ENCODE peak calls at places on chromosomes 12 and 14, in five cellular contexts. One of them, this sample, is unnamed.

GRCh38 chr12:70787612-70788011 is 132.9 kb downstream of the PTPRR start:
- DNase-seq in uterus: no peak
- DNase-seq in BJ: no peak
- DNase-seq in stomach: no peak
- DNase-seq in fibroblast of pulmonary artery: no peak
- DNase-seq in this sample: no peak

GRCh38 chr14:22829661-22830328 is at the start of gene MRPL52:
- DNase-seq in uterus: peak
- DNase-seq in BJ: peak
- DNase-seq in stomach: peak
- DNase-seq in fibroblast of pulmonary artery: peak
- DNase-seq in this sample: no peak

GRCh38 chr14:33999771-34000291 is 49.0 kb upstream of the EGLN3 start:
- DNase-seq in uterus: no peak
- DNase-seq in BJ: no peak
- DNase-seq in stomach: no peak
- DNase-seq in fibroblast of pulmonary artery: no peak
- DNase-seq in this sample: no peak

GRCh38 chr14:93525691-93526451 is 95.1 kb downstream of the UNC79 start:
- DNase-seq in uterus: no peak
- DNase-seq in BJ: no peak
- DNase-seq in stomach: no peak
- DNase-seq in fibroblast of pulmonary artery: no peak
- DNase-seq in this sample: no peak

GRCh38 chr12:12723681-12724420 is 6.7 kb downstream of the CDKN1B start:
- DNase-seq in uterus: peak
- DNase-seq in BJ: no peak
- DNase-seq in stomach: peak
- DNase-seq in fibroblast of pulmonary artery: no peak
- DNase-seq in this sample: no peak

GRCh38 chr14:90518075-90518940 is 121.5 kb downstream of the CALM1 start:
- DNase-seq in uterus: no peak
- DNase-seq in BJ: no peak
- DNase-seq in stomach: peak
- DNase-seq in fibroblast of pulmonary artery: no peak
- DNase-seq in this sample: no peak

GRCh38 chr12:94832780-94833760 is 170.4 kb downstream of the NDUFA12 start:
- DNase-seq in uterus: no peak
- DNase-seq in BJ: no peak
- DNase-seq in stomach: no peak
- DNase-seq in fibroblast of pulmonary artery: peak
- DNase-seq in this sample: no peak

GRCh38 chr14:44960646-44961045 is 1.1 kb downstream of the KLHL28 start:
- DNase-seq in uterus: no peak
- DNase-seq in BJ: no peak
- DNase-seq in stomach: no peak
- DNase-seq in fibroblast of pulmonary artery: peak
- DNase-seq in this sample: no peak

GRCh38 chr12:124750787-124751471 is 112.7 kb downstream of the SCARB1 start:
- DNase-seq in uterus: no peak
- DNase-seq in BJ: no peak
- DNase-seq in stomach: no peak
- DNase-seq in fibroblast of pulmonary artery: no peak
- DNase-seq in this sample: no peak

GRCh38 chr12:64008596-64008995 is 164.1 kb downstream of the SRGAP1 start:
- DNase-seq in uterus: no peak
- DNase-seq in BJ: no peak
- DNase-seq in stomach: no peak
- DNase-seq in fibroblast of pulmonary artery: no peak
- DNase-seq in this sample: no peak

GRCh38 chr12:129483494-129483893 is 420.3 kb downstream of the TMEM132D start:
- DNase-seq in uterus: no peak
- DNase-seq in BJ: no peak
- DNase-seq in stomach: no peak
- DNase-seq in fibroblast of pulmonary artery: no peak
- DNase-seq in this sample: no peak

GRCh38 chr14:32230695-32231280 is 27.7 kb upstream of the RNU6-8 start:
- DNase-seq in uterus: no peak
- DNase-seq in BJ: peak
- DNase-seq in stomach: no peak
- DNase-seq in fibroblast of pulmonary artery: peak
- DNase-seq in this sample: peak

GRCh38 chr14:49250109-49250508 is 336.1 kb downstream of the RPS29 start:
- DNase-seq in uterus: no peak
- DNase-seq in BJ: no peak
- DNase-seq in stomach: no peak
- DNase-seq in fibroblast of pulmonary artery: no peak
- DNase-seq in this sample: no peak

GRCh38 chr12:108468149-108468968 is 46.7 kb upstream of the FICD start:
- DNase-seq in uterus: no peak
- DNase-seq in BJ: no peak
- DNase-seq in stomach: no peak
- DNase-seq in fibroblast of pulmonary artery: peak
- DNase-seq in this sample: no peak

GRCh38 chr14:104315169-104315568 is 176.8 kb downstream of the KIF26A start:
- DNase-seq in uterus: no peak
- DNase-seq in BJ: no peak
- DNase-seq in stomach: peak
- DNase-seq in fibroblast of pulmonary artery: no peak
- DNase-seq in this sample: no peak

GRCh38 chr14:75280831-75281690 is 2.4 kb downstream of the FOS start:
- DNase-seq in uterus: no peak
- DNase-seq in BJ: no peak
- DNase-seq in stomach: no peak
- DNase-seq in fibroblast of pulmonary artery: peak
- DNase-seq in this sample: no peak

GRCh38 chr12:89499857-89500256 is 24.7 kb downstream of the GALNT4 start:
- DNase-seq in uterus: no peak
- DNase-seq in BJ: no peak
- DNase-seq in stomach: no peak
- DNase-seq in fibroblast of pulmonary artery: no peak
- DNase-seq in this sample: no peak

GRCh38 chr12:115599251-115599811 is 678.2 kb downstream of the MED13L start:
- DNase-seq in uterus: no peak
- DNase-seq in BJ: no peak
- DNase-seq in stomach: no peak
- DNase-seq in fibroblast of pulmonary artery: no peak
- DNase-seq in this sample: no peak

GRCh38 chr12:22821985-22822384 is 197.0 kb downstream of the ETNK1 start:
- DNase-seq in uterus: no peak
- DNase-seq in BJ: no peak
- DNase-seq in stomach: no peak
- DNase-seq in fibroblast of pulmonary artery: no peak
- DNase-seq in this sample: no peak

GRCh38 chr14:66443158-66443695 is 42.9 kb upstream of the CCDC196 start:
- DNase-seq in uterus: no peak
- DNase-seq in BJ: no peak
- DNase-seq in stomach: no peak
- DNase-seq in fibroblast of pulmonary artery: no peak
- DNase-seq in this sample: no peak

GRCh38 chr14:104238424-104239184 is 100.2 kb downstream of the KIF26A start:
- DNase-seq in uterus: peak
- DNase-seq in BJ: no peak
- DNase-seq in stomach: peak
- DNase-seq in fibroblast of pulmonary artery: no peak
- DNase-seq in this sample: no peak

GRCh38 chr12:57135939-57136338 is 7.7 kb downstream of the LRP1 start:
- DNase-seq in uterus: peak
- DNase-seq in BJ: no peak
- DNase-seq in stomach: no peak
- DNase-seq in fibroblast of pulmonary artery: peak
- DNase-seq in this sample: no peak

GRCh38 chr14:79781882-79782281 is 429.4 kb downstream of the DIO2 start:
- DNase-seq in uterus: no peak
- DNase-seq in BJ: peak
- DNase-seq in stomach: no peak
- DNase-seq in fibroblast of pulmonary artery: peak
- DNase-seq in this sample: no peak

GRCh38 chr12:130666645-130667044 is 49.5 kb downstream of the RIMBP2 start:
- DNase-seq in uterus: no peak
- DNase-seq in BJ: no peak
- DNase-seq in stomach: no peak
- DNase-seq in fibroblast of pulmonary artery: no peak
- DNase-seq in this sample: no peak

DNA sequence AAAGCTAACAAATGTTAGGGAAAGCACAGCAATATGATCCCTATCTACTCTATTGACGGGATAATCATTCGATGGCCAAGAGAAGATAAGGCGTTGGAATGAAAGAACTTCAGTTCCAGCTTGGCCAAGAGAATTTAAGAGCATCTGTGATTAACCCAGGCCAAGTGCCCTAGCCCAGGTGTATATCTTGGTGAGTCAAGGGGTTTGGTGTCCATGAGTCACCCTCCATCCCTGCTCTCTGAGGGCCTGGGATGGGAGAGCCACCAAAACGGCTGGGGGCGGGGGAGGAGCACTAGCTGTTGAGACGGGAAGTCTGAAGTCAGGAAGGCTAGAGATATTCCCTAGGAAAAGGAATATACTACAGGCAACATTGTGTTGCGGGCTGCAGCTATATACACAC is 13.0 kb downstream of the TBPL2 start:
- DNase-seq in uterus: no peak
- DNase-seq in BJ: no peak
- DNase-seq in stomach: no peak
- DNase-seq in fibroblast of pulmonary artery: no peak
- DNase-seq in this sample: no peak
- TF ChIP-seq CTCF in uterus: no peak
- TF ChIP-seq CTCF in BJ: no peak
- TF ChIP-seq CTCF in stomach: no peak
- TF ChIP-seq CTCF in fibroblast of pulmonary artery: no peak
- TF ChIP-seq CTCF in this sample: no peak

DNA sequence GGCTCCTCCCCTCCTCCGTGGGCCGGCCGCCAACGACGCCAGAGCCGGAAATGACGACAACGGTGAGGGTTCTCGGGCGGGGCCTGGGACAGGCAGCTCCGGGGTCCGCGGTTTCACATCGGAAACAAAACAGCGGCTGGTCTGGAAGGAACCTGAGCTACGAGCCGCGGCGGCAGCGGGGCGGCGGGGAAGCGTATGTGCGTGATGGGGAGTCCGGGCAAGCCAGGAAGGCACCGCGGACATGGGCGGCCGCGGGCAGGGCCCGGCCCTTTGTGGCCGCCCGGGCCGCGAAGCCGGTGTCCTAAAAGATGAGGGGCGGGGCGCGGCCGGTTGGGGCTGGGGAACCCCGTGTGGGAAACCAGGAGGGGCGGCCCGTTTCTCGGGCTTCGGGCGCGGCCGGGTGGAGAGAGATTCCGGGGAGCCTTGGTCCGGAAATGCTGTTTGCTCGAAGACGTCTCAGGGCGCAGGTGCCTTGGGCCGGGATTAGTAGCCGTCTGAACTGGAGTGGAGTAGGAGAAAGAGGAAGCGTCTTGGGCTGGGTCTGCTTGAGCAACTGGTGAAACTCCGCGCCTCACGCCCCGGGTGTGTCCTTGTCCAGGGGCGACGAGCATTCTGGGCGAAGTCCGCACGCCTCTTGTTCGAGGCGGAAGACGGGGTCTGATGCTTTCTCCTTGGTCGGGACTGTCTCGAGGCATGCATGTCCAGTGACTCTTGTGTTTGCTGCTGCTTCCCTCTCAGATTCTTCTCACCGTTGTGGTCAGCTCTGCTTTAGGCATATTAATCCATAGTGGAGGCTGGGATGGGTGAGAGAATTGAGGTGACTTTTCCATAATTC is at the start of gene PSEN1:
- DNase-seq in uterus: peak
- DNase-seq in BJ: peak
- DNase-seq in stomach: peak
- DNase-seq in fibroblast of pulmonary artery: peak
- DNase-seq in this sample: peak
- TF ChIP-seq CTCF in uterus: no peak
- TF ChIP-seq CTCF in BJ: no peak
- TF ChIP-seq CTCF in stomach: no peak
- TF ChIP-seq CTCF in fibroblast of pulmonary artery: no peak
- TF ChIP-seq CTCF in this sample: no peak

GRCh38 chr14:28412076-28412475 is 354.5 kb upstream of the FOXG1 start:
- DNase-seq in uterus: no peak
- DNase-seq in BJ: no peak
- DNase-seq in stomach: no peak
- DNase-seq in fibroblast of pulmonary artery: peak
- DNase-seq in this sample: no peak
- TF ChIP-seq CTCF in uterus: no peak
- TF ChIP-seq CTCF in BJ: no peak
- TF ChIP-seq CTCF in stomach: no peak
- TF ChIP-seq CTCF in fibroblast of pulmonary artery: peak
- TF ChIP-seq CTCF in this sample: no peak

GRCh38 chr12:106767206-106767605 is 7.3 kb upstream of the RIC8B start:
- DNase-seq in uterus: no peak
- DNase-seq in BJ: no peak
- DNase-seq in stomach: no peak
- DNase-seq in fibroblast of pulmonary artery: no peak
- DNase-seq in this sample: no peak

GRCh38 chr12:106767954-106768501 is 6.5 kb upstream of the RIC8B start:
- DNase-seq in uterus: no peak
- DNase-seq in BJ: no peak
- DNase-seq in stomach: no peak
- DNase-seq in fibroblast of pulmonary artery: peak
- DNase-seq in this sample: no peak

GRCh38 chr12:106764738-106765137 is 9.7 kb upstream of the RIC8B start:
- DNase-seq in uterus: no peak
- DNase-seq in BJ: no peak
- DNase-seq in stomach: no peak
- DNase-seq in fibroblast of pulmonary artery: peak
- DNase-seq in this sample: no peak

GRCh38 chr12:106769078-106769477 is 5.4 kb upstream of the RIC8B start:
- DNase-seq in uterus: no peak
- DNase-seq in BJ: no peak
- DNase-seq in stomach: no peak
- DNase-seq in fibroblast of pulmonary artery: peak
- DNase-seq in this sample: no peak

DNA sequence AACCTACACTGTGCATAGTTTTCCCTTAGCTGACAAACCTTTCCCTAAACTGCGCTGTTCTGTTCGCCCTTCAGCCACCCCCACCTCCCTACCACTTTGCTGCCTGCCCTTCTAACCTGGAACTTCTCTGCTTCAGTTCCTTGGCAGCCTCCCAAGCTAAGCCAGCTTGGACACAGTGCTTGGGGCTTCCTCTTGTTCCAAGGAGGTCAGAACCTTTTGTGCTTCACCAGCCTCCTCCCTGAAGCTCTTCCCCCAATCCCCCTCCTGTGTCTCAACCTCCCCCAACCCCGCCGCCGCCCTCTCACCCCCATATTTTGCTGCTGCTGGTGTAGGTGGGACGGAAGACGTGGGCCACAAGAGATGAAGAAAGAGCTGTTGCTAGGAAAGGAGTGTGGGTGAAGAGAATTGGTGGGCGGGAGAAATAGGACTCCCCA is 8.1 kb upstream of the RIC8B start:
- DNase-seq in uterus: peak
- DNase-seq in BJ: no peak
- DNase-seq in stomach: peak
- DNase-seq in fibroblast of pulmonary artery: peak
- DNase-seq in this sample: no peak
- TF ChIP-seq CTCF in uterus: no peak
- TF ChIP-seq CTCF in BJ: no peak
- TF ChIP-seq CTCF in stomach: no peak
- TF ChIP-seq CTCF in fibroblast of pulmonary artery: no peak
- TF ChIP-seq CTCF in this sample: no peak

This sample was measured in AG09319.